ENCODE peak calls at places on chromosomes 11 and 22, in five cellular contexts. One of them, this sample, is unnamed.

GRCh38 chr11:118883368-118884071 is at the start of gene CXCR5:
- DNase-seq in GM03348: no peak
- DNase-seq in fibroblast of gingiva: no peak
- DNase-seq in globus pallidus: no peak
- DNase-seq in pulmonary artery endothelial cell: no peak
- DNase-seq in this sample: no peak

GRCh38 chr11:71307811-71308645 is 55.7 kb upstream of the SHANK2 start:
- DNase-seq in globus pallidus: no peak
- DNase-seq in GM03348: peak
- DNase-seq in pulmonary artery endothelial cell: no peak
- DNase-seq in fibroblast of gingiva: no peak
- DNase-seq in this sample: no peak

GRCh38 chr22:26658161-26658560 is 773 bp downstream of the MIAT start:
- DNase-seq in pulmonary artery endothelial cell: no peak
- DNase-seq in GM03348: no peak
- DNase-seq in fibroblast of gingiva: no peak
- DNase-seq in globus pallidus: no peak
- DNase-seq in this sample: no peak

GRCh38 chr22:37931893-37932389 is 21.5 kb downstream of the C22orf23 start:
- DNase-seq in GM03348: no peak
- DNase-seq in globus pallidus: no peak
- DNase-seq in pulmonary artery endothelial cell: no peak
- DNase-seq in fibroblast of gingiva: no peak
- DNase-seq in this sample: no peak

GRCh38 chr11:98979212-98979611 is 41.5 kb upstream of the CNTN5 start:
- DNase-seq in fibroblast of gingiva: no peak
- DNase-seq in globus pallidus: no peak
- DNase-seq in pulmonary artery endothelial cell: no peak
- DNase-seq in GM03348: no peak
- DNase-seq in this sample: no peak

GRCh38 chr11:64407221-64407620 is 48.3 kb downstream of the RPS6KA4 start:
- DNase-seq in pulmonary artery endothelial cell: no peak
- DNase-seq in GM03348: no peak
- DNase-seq in globus pallidus: no peak
- DNase-seq in fibroblast of gingiva: no peak
- DNase-seq in this sample: no peak

GRCh38 chr11:25860677-25861445 is 471.1 kb upstream of the ANO3 start:
- DNase-seq in fibroblast of gingiva: peak
- DNase-seq in GM03348: no peak
- DNase-seq in pulmonary artery endothelial cell: no peak
- DNase-seq in globus pallidus: no peak
- DNase-seq in this sample: no peak

GRCh38 chr22:42615092-42615859 is 593 bp upstream of the POLDIP3 start:
- DNase-seq in fibroblast of gingiva: peak
- DNase-seq in pulmonary artery endothelial cell: peak
- DNase-seq in globus pallidus: peak
- DNase-seq in GM03348: peak
- DNase-seq in this sample: no peak

GRCh38 chr11:27571151-27571840 is 64.7 kb upstream of the LIN7C start:
- DNase-seq in globus pallidus: no peak
- DNase-seq in GM03348: peak
- DNase-seq in fibroblast of gingiva: peak
- DNase-seq in pulmonary artery endothelial cell: no peak
- DNase-seq in this sample: no peak

GRCh38 chr11:101862410-101863233 is 52.2 kb upstream of the CEP126 start:
- DNase-seq in GM03348: peak
- DNase-seq in globus pallidus: no peak
- DNase-seq in pulmonary artery endothelial cell: peak
- DNase-seq in fibroblast of gingiva: peak
- DNase-seq in this sample: no peak

GRCh38 chr11:73389902-73390301 is 13.7 kb downstream of the RELT start:
- DNase-seq in pulmonary artery endothelial cell: no peak
- DNase-seq in globus pallidus: no peak
- DNase-seq in GM03348: no peak
- DNase-seq in fibroblast of gingiva: no peak
- DNase-seq in this sample: no peak

GRCh38 chr11:1353383-1354124 is 36.2 kb upstream of the BRSK2 start:
- DNase-seq in globus pallidus: no peak
- DNase-seq in pulmonary artery endothelial cell: no peak
- DNase-seq in GM03348: no peak
- DNase-seq in fibroblast of gingiva: no peak
- DNase-seq in this sample: no peak

GRCh38 chr11:58058276-58059010 is 27.7 kb downstream of the OR6Q1 start:
- DNase-seq in pulmonary artery endothelial cell: no peak
- DNase-seq in GM03348: no peak
- DNase-seq in globus pallidus: no peak
- DNase-seq in fibroblast of gingiva: no peak
- DNase-seq in this sample: no peak

GRCh38 chr11:94329501-94329900 is 25.1 kb downstream of the IZUMO1R start:
- DNase-seq in fibroblast of gingiva: no peak
- DNase-seq in pulmonary artery endothelial cell: no peak
- DNase-seq in GM03348: no peak
- DNase-seq in globus pallidus: no peak
- DNase-seq in this sample: no peak

GRCh38 chr11:111918390-111919256 is at the start of gene C11orf52:
- DNase-seq in fibroblast of gingiva: no peak
- DNase-seq in globus pallidus: no peak
- DNase-seq in GM03348: peak
- DNase-seq in pulmonary artery endothelial cell: no peak
- DNase-seq in this sample: no peak

GRCh38 chr11:132035228-132035627 is 664.8 kb downstream of the NTM start:
- DNase-seq in fibroblast of gingiva: no peak
- DNase-seq in GM03348: no peak
- DNase-seq in pulmonary artery endothelial cell: no peak
- DNase-seq in globus pallidus: no peak
- DNase-seq in this sample: no peak

GRCh38 chr11:17734986-17735822 is 623 bp downstream of the KCNC1 start:
- DNase-seq in GM03348: peak
- DNase-seq in fibroblast of gingiva: peak
- DNase-seq in globus pallidus: peak
- DNase-seq in pulmonary artery endothelial cell: peak
- DNase-seq in this sample: no peak

GRCh38 chr11:14908214-14908880 is 16.3 kb upstream of the CYP2R1 start:
- DNase-seq in pulmonary artery endothelial cell: no peak
- DNase-seq in GM03348: peak
- DNase-seq in fibroblast of gingiva: peak
- DNase-seq in globus pallidus: peak
- DNase-seq in this sample: no peak

GRCh38 chr11:117822522-117823033 is 2.0 kb downstream of the FXYD2 start:
- DNase-seq in globus pallidus: no peak
- DNase-seq in pulmonary artery endothelial cell: no peak
- DNase-seq in GM03348: no peak
- DNase-seq in fibroblast of gingiva: no peak
- DNase-seq in this sample: no peak

GRCh38 chr11:118406599-118407166 is 5.3 kb downstream of the ATP5MG start:
- DNase-seq in globus pallidus: no peak
- DNase-seq in GM03348: no peak
- DNase-seq in pulmonary artery endothelial cell: no peak
- DNase-seq in fibroblast of gingiva: peak
- DNase-seq in this sample: no peak

GRCh38 chr22:39432361-39432811 is 24.4 kb upstream of the MGAT3 start:
- DNase-seq in fibroblast of gingiva: no peak
- DNase-seq in GM03348: no peak
- DNase-seq in globus pallidus: no peak
- DNase-seq in pulmonary artery endothelial cell: no peak
- DNase-seq in this sample: no peak

GRCh38 chr11:73047773-73048371 is 94.2 kb downstream of the FCHSD2 start:
- DNase-seq in fibroblast of gingiva: no peak
- DNase-seq in pulmonary artery endothelial cell: no peak
- DNase-seq in globus pallidus: no peak
- DNase-seq in GM03348: no peak
- DNase-seq in this sample: no peak

GRCh38 chr11:103079833-103080232 is 12.1 kb downstream of the DCUN1D5 start:
- DNase-seq in globus pallidus: no peak
- DNase-seq in GM03348: peak
- DNase-seq in pulmonary artery endothelial cell: no peak
- DNase-seq in fibroblast of gingiva: peak
- DNase-seq in this sample: no peak

GRCh38 chr11:114129699-114130659 is 70.5 kb downstream of the ZBTB16 start:
- DNase-seq in pulmonary artery endothelial cell: no peak
- DNase-seq in globus pallidus: no peak
- DNase-seq in GM03348: no peak
- DNase-seq in fibroblast of gingiva: no peak
- DNase-seq in this sample: no peak

GRCh38 chr11:72037554-72038311 is 39.0 kb downstream of the IL18BP start:
- DNase-seq in pulmonary artery endothelial cell: no peak
- DNase-seq in GM03348: no peak
- DNase-seq in fibroblast of gingiva: peak
- DNase-seq in globus pallidus: no peak
- DNase-seq in this sample: no peak

GRCh38 chr11:68757711-68758110 is 6.4 kb upstream of the TESMIN start:
- DNase-seq in globus pallidus: no peak
- DNase-seq in GM03348: no peak
- DNase-seq in fibroblast of gingiva: no peak
- DNase-seq in pulmonary artery endothelial cell: no peak
- DNase-seq in this sample: no peak

GRCh38 chr11:72673943-72674828 is at the start of gene PDE2A:
- DNase-seq in GM03348: no peak
- DNase-seq in pulmonary artery endothelial cell: no peak
- DNase-seq in globus pallidus: no peak
- DNase-seq in fibroblast of gingiva: no peak
- DNase-seq in this sample: no peak

GRCh38 chr11:66727282-66727882 is 1.6 kb downstream of the SPTBN2 start:
- DNase-seq in globus pallidus: no peak
- DNase-seq in fibroblast of gingiva: no peak
- DNase-seq in GM03348: peak
- DNase-seq in pulmonary artery endothelial cell: no peak
- DNase-seq in this sample: no peak

GRCh38 chr11:10379022-10379421 is 74.1 kb downstream of the ADM start:
- DNase-seq in globus pallidus: no peak
- DNase-seq in pulmonary artery endothelial cell: no peak
- DNase-seq in GM03348: peak
- DNase-seq in fibroblast of gingiva: no peak
- DNase-seq in this sample: no peak